ENCODE peak calls at places on chromosomes 11 and 22, in nine cellular contexts. C, A, P, M, I, Z, D, U and J are unnamed samples. For H3K27me3, the result is how much of the 10 kb centered on the place peaks cover.

GRCh38 chr22:23749747-23750373 is 1.1 kb downstream of the ZNF70 start:
- DNase-seq in C (no peak), A (no peak), P (no peak), M (peak), I (no peak), Z (no peak), D (no peak), U (no peak), J (no peak)

GRCh38 chr11:15698855-15699254 is 584.1 kb downstream of the INSC start:
- DNase-seq in C (no peak), A (no peak), P (no peak), M (no peak), I (no peak), Z (no peak), D (no peak), U (no peak), J (no peak)

GRCh38 chr11:10414659-10415058 is 40.4 kb upstream of the AMPD3 start:
- DNase-seq in C (no peak), A (no peak), P (no peak), M (peak), I (no peak), Z (peak), D (no peak), U (peak), J (no peak)

GRCh38 chr11:35304393-35304790 is 115.0 kb downstream of the SLC1A2 start:
- DNase-seq in C (no peak), A (no peak), P (no peak), M (peak), I (no peak), Z (no peak), D (no peak), U (no peak), J (no peak)

GRCh38 chr11:131640320-131640719 is 269.9 kb downstream of the NTM start:
- DNase-seq in C (no peak), A (no peak), P (no peak), M (no peak), I (no peak), Z (no peak), D (no peak), U (no peak), J (no peak)

GRCh38 chr11:28730336-28730735 is 622.1 kb downstream of the METTL15 start:
- DNase-seq in C (no peak), A (no peak), P (no peak), M (no peak), I (no peak), Z (no peak), D (no peak), U (no peak), J (no peak)

GRCh38 chr11:94751806-94752205 is 16.4 kb upstream of the AMOTL1 start:
- DNase-seq in C (no peak), A (no peak), P (no peak), M (no peak), I (no peak), Z (no peak), D (no peak), U (no peak), J (no peak)

GRCh38 chr11:111429066-111429506 is 50.0 kb upstream of the POU2AF1 start:
- DNase-seq in C (peak), A (peak), P (peak), M (peak), I (no peak), Z (peak), D (peak), U (peak), J (peak)

GRCh38 chr11:19072464-19072863 is 11.9 kb upstream of the MRGPRX2 start:
- DNase-seq in C (no peak), A (no peak), P (peak), M (no peak), I (no peak), Z (peak), D (no peak), U (no peak), J (no peak)

GRCh38 chr11:126355926-126356897 is 726 bp downstream of the ST3GAL4 start:
- DNase-seq in C (peak), A (no peak), P (no peak), M (peak), I (no peak), Z (no peak), D (no peak), U (peak), J (peak)

GRCh38 chr22:23844739-23845202 is 6.0 kb upstream of the DERL3 start:
- DNase-seq in C (no peak), A (no peak), P (no peak), M (no peak), I (no peak), Z (no peak), D (no peak), U (no peak), J (no peak)

GRCh38 chr11:128956401-128957203 is 13.9 kb upstream of the TP53AIP1 start:
- DNase-seq in C (peak), A (no peak), P (no peak), M (peak), I (no peak), Z (peak), D (peak), U (no peak), J (peak)

GRCh38 chr11:43567396-43567975 is 113.1 kb upstream of the HSD17B12 start:
- DNase-seq in C (no peak), A (no peak), P (no peak), M (peak), I (no peak), Z (no peak), D (peak), U (no peak), J (no peak)

GRCh38 chr11:83574516-83574915 is 288.3 kb upstream of the CCDC90B start:
- DNase-seq in C (no peak), A (no peak), P (no peak), M (no peak), I (no peak), Z (no peak), D (no peak), U (no peak), J (no peak)

GRCh38 chr11:133408936-133409335 is 123.4 kb downstream of the OPCML start:
- DNase-seq in C (no peak), A (no peak), P (no peak), M (no peak), I (no peak), Z (no peak), D (no peak), U (no peak), J (no peak)

GRCh38 chr22:42269407-42270177 is 861 bp downstream of the TCF20 start:
- DNase-seq in C (peak), A (peak), P (peak), M (peak), I (no peak), Z (peak), D (peak), U (peak), J (peak)

GRCh38 chr11:29432719-29433325 is 584.0 kb downstream of the KCNA4 start:
- DNase-seq in C (no peak), A (no peak), P (no peak), M (no peak), I (no peak), Z (no peak), D (peak), U (no peak), J (no peak)

DNA sequence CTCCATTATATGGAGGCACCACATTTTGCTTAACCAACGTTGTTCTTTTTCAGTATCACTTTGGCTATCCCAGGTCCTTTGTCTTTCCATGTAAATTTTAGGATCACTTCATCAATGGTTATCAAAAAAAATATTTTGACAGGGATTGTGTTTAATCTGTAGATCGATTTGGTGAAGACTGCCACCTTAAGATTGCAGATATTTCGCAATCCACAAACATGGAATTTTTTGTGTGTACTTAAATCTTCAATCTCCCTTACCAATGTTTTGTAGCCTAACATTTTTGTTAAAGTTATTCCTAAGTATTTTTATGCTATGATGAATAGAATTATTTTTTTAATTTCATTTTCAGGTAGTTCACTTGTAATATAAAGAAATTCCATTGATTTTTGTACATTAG is 18.6 kb downstream of the PLAAT5 start:
- DNase-seq in C (no peak), A (no peak), P (no peak), M (no peak), I (no peak), Z (no peak), D (no peak), U (no peak), J (no peak)
- TF ChIP-seq CTCF in C (no peak), A (no peak), P (no peak), M (no peak), I (no peak), Z (no peak), D (no peak), U (no peak), J (no peak)

DNA sequence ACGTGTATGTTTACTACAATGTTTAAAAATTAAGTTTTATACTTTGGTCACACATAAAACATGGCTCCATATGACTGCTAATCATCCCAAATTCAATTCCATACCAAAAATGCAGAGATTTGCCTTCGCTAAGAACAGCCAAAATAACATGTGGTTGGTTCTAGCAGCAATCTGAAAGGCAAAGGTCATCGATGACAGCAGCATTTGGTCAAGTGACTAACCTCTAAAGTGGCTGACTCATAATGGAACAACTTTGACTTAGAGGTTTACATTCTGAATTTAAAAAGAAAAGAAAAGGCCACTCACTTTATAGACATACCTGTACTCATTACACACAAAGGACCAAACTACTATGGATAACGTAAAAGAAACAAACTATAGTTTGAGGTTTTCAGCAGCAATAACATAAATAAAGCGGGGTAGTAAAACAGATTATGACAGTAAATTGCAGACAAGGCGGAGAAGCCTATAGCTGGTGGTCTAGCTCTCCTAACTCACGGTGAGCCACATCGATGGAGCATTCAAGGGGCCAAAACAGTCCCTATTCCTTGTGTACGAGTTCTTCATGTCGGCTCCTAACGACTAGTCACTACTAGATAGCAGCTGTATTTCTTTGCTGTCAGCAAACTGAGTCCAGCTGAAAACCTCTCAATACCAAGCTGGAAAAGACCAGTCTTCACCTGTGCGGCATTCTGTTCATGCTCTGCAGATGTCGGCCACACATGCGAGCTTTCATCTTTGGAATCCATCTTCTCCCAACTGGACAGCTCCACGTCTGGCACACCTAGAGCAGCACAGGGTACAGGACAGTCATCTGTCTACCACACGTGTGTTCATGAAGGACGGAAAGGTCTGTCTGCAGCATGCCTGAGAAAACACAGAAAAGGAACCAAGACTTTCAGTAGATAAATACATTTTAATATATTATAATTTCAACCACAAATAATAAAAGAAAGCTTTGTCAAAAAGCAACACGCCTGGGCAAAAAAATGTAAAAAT is 42.1 kb downstream of the PRDM10 start:
- DNase-seq in C (no peak), A (no peak), P (no peak), M (no peak), I (no peak), Z (no peak), D (peak), U (no peak), J (no peak)
- H3K4me3 ChIP-seq in C (no peak), A (no peak), P (no peak), M (no peak), I (no peak), Z (no peak), D (no peak), U (no peak), J (no peak)

GRCh38 chr11:57458410-57459111 is 1.8 kb upstream of the RTN4RL2 start:
- DNase-seq in C (peak), A (no peak), P (peak), M (no peak), I (no peak), Z (peak), D (no peak), U (peak), J (peak)
- H3K27me3 ChIP-seq in C (under half), A (under half), P (under half), M (under half), I (under half), Z (half or more), D (under half), U (under half), J (half or more)

GRCh38 chr11:67606477-67607295 is at the start of gene NDUFV1:
- DNase-seq in C (peak), A (peak), P (peak), M (peak), I (no peak), Z (peak), D (peak), U (peak), J (peak)
- TF ChIP-seq CTCF in C (peak), A (peak), P (peak), M (peak), I (no peak), Z (peak), D (peak), U (peak), J (peak)

GRCh38 chr22:50469377-50470305 is 5.2 kb downstream of the SBF1 start:
- DNase-seq in C (no peak), A (no peak), P (peak), M (peak), I (peak), Z (peak), D (peak), U (peak), J (peak)

GRCh38 chr22:50470491-50470890 is 4.3 kb downstream of the SBF1 start:
- DNase-seq in C (no peak), A (no peak), P (no peak), M (peak), I (no peak), Z (peak), D (no peak), U (no peak), J (no peak)

GRCh38 chr22:50473088-50473487 is 1.7 kb downstream of the SBF1 start:
- DNase-seq in C (no peak), A (no peak), P (no peak), M (peak), I (no peak), Z (peak), D (peak), U (no peak), J (peak)

GRCh38 chr22:50471962-50472361 is 2.9 kb downstream of the SBF1 start:
- DNase-seq in C (no peak), A (no peak), P (no peak), M (no peak), I (no peak), Z (no peak), D (no peak), U (no peak), J (no peak)

DNA sequence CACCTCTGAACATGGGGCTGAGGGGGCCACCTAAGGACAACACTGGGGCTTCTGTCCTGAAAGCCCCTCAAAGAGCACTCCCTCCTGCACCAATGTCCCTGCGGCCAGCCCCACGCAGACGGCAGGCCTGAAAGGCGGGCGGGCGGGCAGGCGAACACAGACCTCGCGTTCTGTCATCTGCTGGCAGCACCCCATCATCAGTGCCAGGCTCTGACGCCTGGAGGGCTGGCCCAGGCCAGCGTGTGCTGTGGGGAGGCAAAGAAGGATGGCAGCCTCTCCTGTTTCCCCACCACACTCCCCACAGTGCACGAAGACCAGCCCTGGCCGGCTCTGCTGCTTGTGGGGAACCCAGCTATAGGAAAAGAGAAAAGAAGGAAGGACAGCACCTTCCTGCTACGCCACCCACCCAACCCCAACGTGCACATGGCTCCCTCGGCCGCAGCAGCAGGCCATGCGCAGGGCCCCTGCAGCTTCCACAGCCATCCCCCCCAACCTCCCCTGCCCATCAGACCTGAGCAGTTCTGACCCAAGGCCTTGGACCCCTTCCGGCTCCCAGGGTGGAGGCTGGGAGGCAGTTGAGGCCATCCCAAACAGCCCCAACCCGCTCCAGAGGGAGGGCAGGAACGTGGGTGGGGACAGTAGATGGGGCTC is 3.5 kb downstream of the SBF1 start:
- DNase-seq in C (no peak), A (no peak), P (no peak), M (peak), I (no peak), Z (no peak), D (no peak), U (no peak), J (no peak)
- H3K4me3 ChIP-seq in C (no peak), A (no peak), P (peak), M (no peak), I (no peak), Z (no peak), D (no peak), U (no peak), J (no peak)

DNA sequence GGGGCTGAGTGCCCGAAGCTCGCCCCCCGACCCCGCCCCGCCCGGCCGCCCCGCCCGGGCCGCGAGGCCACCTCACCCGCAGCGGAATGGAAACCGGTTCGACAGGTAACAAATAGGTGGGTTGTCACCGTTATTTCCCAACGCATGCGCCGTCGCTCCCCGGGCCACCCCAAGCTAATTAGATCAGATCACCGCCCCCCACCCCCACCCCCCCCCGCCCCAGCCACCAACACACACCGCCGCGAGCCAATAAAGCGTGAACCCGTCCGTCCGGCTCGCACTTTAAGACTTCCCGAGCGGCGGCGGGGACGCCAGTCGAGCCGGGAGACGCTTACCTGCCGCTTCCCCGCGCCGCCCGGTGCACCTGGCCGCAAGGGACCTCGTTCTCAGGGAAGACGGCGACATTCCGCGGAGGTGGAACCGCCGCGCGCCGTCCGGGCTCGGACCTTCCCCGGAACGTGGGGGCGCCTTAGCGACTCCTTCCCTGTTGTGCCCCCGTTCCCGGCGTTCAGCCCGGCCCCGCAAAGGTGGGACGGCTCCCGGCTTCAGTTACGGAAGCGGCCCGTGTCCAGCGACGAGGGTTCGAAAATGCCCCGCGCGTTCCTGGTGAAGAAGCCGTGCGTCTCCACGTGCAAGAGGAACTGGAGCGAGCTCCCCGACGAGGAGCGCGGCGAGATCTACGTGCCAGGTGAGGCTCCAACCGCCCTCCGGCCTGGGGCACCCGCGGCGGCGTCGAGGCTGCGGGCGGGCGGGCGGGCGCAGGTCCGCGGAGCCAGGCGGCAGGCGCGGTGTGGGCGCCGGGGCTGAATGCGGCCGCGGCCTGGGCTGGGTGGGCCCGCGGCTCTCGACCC is at the start of gene OVOL1:
- DNase-seq in C (no peak), A (no peak), P (peak), M (no peak), I (no peak), Z (peak), D (peak), U (peak), J (no peak)
- H3K27me3 ChIP-seq in C (under half), A (under half), P (under half), M (under half), I (half or more), Z (under half), D (under half), U (under half), J (under half)

GRCh38 chr22:36532466-36532865 is 3.5 kb upstream of the EIF3D start:
- DNase-seq in C (no peak), A (no peak), P (no peak), M (no peak), I (no peak), Z (no peak), D (no peak), U (no peak), J (no peak)

GRCh38 chr22:36528336-36528735 is 630 bp downstream of the EIF3D start:
- DNase-seq in C (no peak), A (no peak), P (no peak), M (no peak), I (no peak), Z (no peak), D (no peak), U (no peak), J (no peak)

DNA sequence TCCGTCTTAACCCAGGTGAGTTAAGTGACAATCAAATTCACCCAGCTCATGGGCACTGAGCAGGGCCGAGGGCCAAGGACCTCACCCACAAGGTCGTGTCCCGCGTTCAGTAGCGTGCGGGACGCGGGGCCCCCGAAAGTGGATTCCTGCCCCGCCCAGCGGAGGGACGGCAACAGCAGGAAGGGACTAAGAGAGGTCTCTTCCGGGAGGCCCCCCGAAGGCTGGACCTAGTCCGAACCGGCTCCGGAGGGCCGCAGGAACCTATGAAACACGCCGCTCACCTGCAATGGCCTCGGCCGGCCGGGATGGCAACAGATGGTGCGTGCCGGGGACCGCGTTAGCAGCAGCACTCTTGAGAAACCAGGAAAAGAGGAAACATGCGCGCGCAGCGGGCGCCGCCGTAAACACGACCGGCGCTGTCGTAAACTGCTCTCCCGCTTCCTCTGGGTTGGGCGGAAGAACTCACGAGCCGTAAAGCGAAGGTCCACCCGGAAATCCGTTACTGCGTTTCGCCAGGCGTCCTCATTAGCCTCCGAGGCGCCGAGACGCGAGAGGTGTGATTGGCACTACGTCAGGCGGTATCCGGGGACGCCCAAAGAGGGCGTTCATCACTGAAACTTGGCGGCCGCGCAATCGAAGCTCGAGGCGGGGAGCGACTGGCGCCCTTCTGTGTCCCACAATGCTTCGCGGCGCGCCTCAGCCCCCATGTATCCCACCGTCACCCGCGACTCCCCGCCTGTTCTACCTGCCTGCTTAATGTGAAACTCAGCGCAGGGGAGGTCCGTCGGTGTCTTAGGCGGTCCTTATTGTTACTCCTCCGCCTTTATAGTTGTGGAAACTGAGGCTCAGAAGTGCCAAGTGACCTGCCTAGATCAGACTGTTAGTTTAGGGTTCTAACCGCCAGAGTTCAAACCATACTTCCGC is at the start of gene EIF3D:
- DNase-seq in C (peak), A (peak), P (peak), M (peak), I (peak), Z (peak), D (peak), U (peak), J (peak)
- TF ChIP-seq CTCF in C (no peak), A (peak), P (no peak), M (no peak), I (no peak), Z (peak), D (no peak), U (no peak), J (no peak)